ENCODE peak calls at places on chromosome 1, in seven cellular contexts. One of them, this sample, is unnamed.

GRCh38 chr1:180757657-180758056 is 125.8 kb downstream of the XPR1 start:
- DNase-seq in AG04449: no peak
- DNase-seq in H9: no peak
- DNase-seq in lower lobe of right lung: no peak
- DNase-seq in cardiac fibroblast: no peak
- DNase-seq in ovary: no peak
- DNase-seq in D721Med: no peak
- DNase-seq in this sample: no peak

GRCh38 chr1:210272666-210273065 is 40.1 kb downstream of the SERTAD4 start:
- DNase-seq in D721Med: no peak
- DNase-seq in H9: peak
- DNase-seq in cardiac fibroblast: no peak
- DNase-seq in AG04449: no peak
- DNase-seq in lower lobe of right lung: no peak
- DNase-seq in ovary: no peak
- DNase-seq in this sample: peak

GRCh38 chr1:96598416-96599168 is 123.0 kb upstream of the PTBP2 start:
- DNase-seq in cardiac fibroblast: peak
- DNase-seq in H9: no peak
- DNase-seq in D721Med: no peak
- DNase-seq in lower lobe of right lung: no peak
- DNase-seq in AG04449: no peak
- DNase-seq in ovary: no peak
- DNase-seq in this sample: peak

GRCh38 chr1:111441573-111442192 is 7.4 kb downstream of the WDR77 start:
- DNase-seq in cardiac fibroblast: peak
- DNase-seq in D721Med: no peak
- DNase-seq in AG04449: no peak
- DNase-seq in ovary: no peak
- DNase-seq in H9: peak
- DNase-seq in lower lobe of right lung: no peak
- DNase-seq in this sample: no peak

GRCh38 chr1:111656093-111657017 is 36.8 kb downstream of the RAP1A start:
- DNase-seq in ovary: no peak
- DNase-seq in AG04449: no peak
- DNase-seq in H9: no peak
- DNase-seq in lower lobe of right lung: no peak
- DNase-seq in D721Med: no peak
- DNase-seq in cardiac fibroblast: peak
- DNase-seq in this sample: peak

GRCh38 chr1:213615226-213615881 is 372.4 kb upstream of the PROX1 start:
- DNase-seq in D721Med: no peak
- DNase-seq in cardiac fibroblast: no peak
- DNase-seq in H9: no peak
- DNase-seq in AG04449: no peak
- DNase-seq in lower lobe of right lung: no peak
- DNase-seq in ovary: no peak
- DNase-seq in this sample: no peak

GRCh38 chr1:222769968-222770620 is 33.1 kb downstream of the FAM177B start:
- DNase-seq in lower lobe of right lung: no peak
- DNase-seq in H9: no peak
- DNase-seq in ovary: no peak
- DNase-seq in D721Med: no peak
- DNase-seq in AG04449: no peak
- DNase-seq in cardiac fibroblast: peak
- DNase-seq in this sample: peak

GRCh38 chr1:53138991-53139884 is 3.2 kb downstream of the SLC1A7 start:
- DNase-seq in H9: no peak
- DNase-seq in ovary: no peak
- DNase-seq in lower lobe of right lung: no peak
- DNase-seq in cardiac fibroblast: no peak
- DNase-seq in D721Med: no peak
- DNase-seq in AG04449: no peak
- DNase-seq in this sample: peak

GRCh38 chr1:230120949-230121381 is 53.9 kb downstream of the GALNT2 start:
- DNase-seq in H9: no peak
- DNase-seq in AG04449: no peak
- DNase-seq in D721Med: no peak
- DNase-seq in cardiac fibroblast: no peak
- DNase-seq in ovary: no peak
- DNase-seq in lower lobe of right lung: no peak
- DNase-seq in this sample: no peak

GRCh38 chr1:169726851-169727250 is 7.0 kb downstream of the SELE start:
- DNase-seq in ovary: no peak
- DNase-seq in H9: no peak
- DNase-seq in D721Med: no peak
- DNase-seq in AG04449: no peak
- DNase-seq in cardiac fibroblast: no peak
- DNase-seq in lower lobe of right lung: no peak
- DNase-seq in this sample: no peak

GRCh38 chr1:64687725-64688285 is 57.1 kb upstream of the RAVER2 start:
- DNase-seq in AG04449: no peak
- DNase-seq in lower lobe of right lung: peak
- DNase-seq in H9: no peak
- DNase-seq in ovary: peak
- DNase-seq in D721Med: no peak
- DNase-seq in cardiac fibroblast: peak
- DNase-seq in this sample: no peak

GRCh38 chr1:117569956-117570355 is 35.9 kb upstream of the TENT5C start:
- DNase-seq in cardiac fibroblast: no peak
- DNase-seq in H9: no peak
- DNase-seq in AG04449: no peak
- DNase-seq in lower lobe of right lung: no peak
- DNase-seq in ovary: no peak
- DNase-seq in D721Med: no peak
- DNase-seq in this sample: peak

GRCh38 chr1:16212251-16212961 is at the start of gene ARHGEF19:
- DNase-seq in D721Med: no peak
- DNase-seq in H9: peak
- DNase-seq in lower lobe of right lung: peak
- DNase-seq in cardiac fibroblast: no peak
- DNase-seq in AG04449: no peak
- DNase-seq in ovary: no peak
- DNase-seq in this sample: no peak

GRCh38 chr1:113141650-113142473 is 68.9 kb downstream of the LRIG2 start:
- DNase-seq in ovary: no peak
- DNase-seq in H9: no peak
- DNase-seq in D721Med: no peak
- DNase-seq in lower lobe of right lung: no peak
- DNase-seq in cardiac fibroblast: peak
- DNase-seq in AG04449: no peak
- DNase-seq in this sample: peak

DNA sequence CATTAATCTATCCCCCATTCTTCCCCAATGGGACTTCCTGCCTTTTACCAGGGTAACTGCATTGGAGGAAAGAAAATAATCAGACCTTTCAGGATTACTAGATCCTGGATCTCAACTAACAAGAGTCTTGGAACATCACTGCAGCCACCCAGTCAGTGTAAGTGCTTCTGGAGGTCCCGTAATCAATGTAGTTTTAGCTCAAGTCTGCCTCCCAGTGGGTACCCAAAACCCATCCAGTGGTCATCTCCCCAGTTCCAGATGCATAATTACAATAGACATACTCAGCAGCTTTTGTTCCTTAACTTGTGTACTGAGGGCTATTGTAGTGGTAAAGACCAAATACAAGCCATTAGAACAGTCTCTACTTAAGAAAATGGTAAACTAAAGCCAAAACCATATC is 319.1 kb downstream of the GPATCH2 start:
- DNase-seq in cardiac fibroblast: peak
- DNase-seq in AG04449: no peak
- DNase-seq in ovary: no peak
- DNase-seq in H9: peak
- DNase-seq in lower lobe of right lung: no peak
- DNase-seq in D721Med: no peak
- DNase-seq in this sample: peak
- TF ChIP-seq CTCF in cardiac fibroblast: peak
- TF ChIP-seq CTCF in AG04449: no peak
- TF ChIP-seq CTCF in ovary: no peak
- TF ChIP-seq CTCF in H9: peak
- TF ChIP-seq CTCF in lower lobe of right lung: no peak
- TF ChIP-seq CTCF in D721Med: peak
- TF ChIP-seq CTCF in this sample: peak

GRCh38 chr1:18288609-18289219 is 181.1 kb downstream of the IGSF21 start:
- DNase-seq in cardiac fibroblast: no peak
- DNase-seq in AG04449: no peak
- DNase-seq in D721Med: no peak
- DNase-seq in lower lobe of right lung: no peak
- DNase-seq in H9: no peak
- DNase-seq in ovary: no peak
- DNase-seq in this sample: no peak

GRCh38 chr1:18290740-18291412 is 183.3 kb downstream of the IGSF21 start:
- DNase-seq in cardiac fibroblast: no peak
- DNase-seq in H9: no peak
- DNase-seq in ovary: no peak
- DNase-seq in AG04449: no peak
- DNase-seq in lower lobe of right lung: no peak
- DNase-seq in D721Med: no peak
- DNase-seq in this sample: no peak

GRCh38 chr1:18292531-18292930 is 184.9 kb downstream of the IGSF21 start:
- DNase-seq in lower lobe of right lung: no peak
- DNase-seq in H9: no peak
- DNase-seq in ovary: no peak
- DNase-seq in D721Med: no peak
- DNase-seq in cardiac fibroblast: no peak
- DNase-seq in AG04449: no peak
- DNase-seq in this sample: no peak

GRCh38 chr1:18293291-18293690 is 185.7 kb downstream of the IGSF21 start:
- DNase-seq in cardiac fibroblast: no peak
- DNase-seq in D721Med: no peak
- DNase-seq in AG04449: no peak
- DNase-seq in H9: no peak
- DNase-seq in lower lobe of right lung: no peak
- DNase-seq in ovary: no peak
- DNase-seq in this sample: no peak

DNA sequence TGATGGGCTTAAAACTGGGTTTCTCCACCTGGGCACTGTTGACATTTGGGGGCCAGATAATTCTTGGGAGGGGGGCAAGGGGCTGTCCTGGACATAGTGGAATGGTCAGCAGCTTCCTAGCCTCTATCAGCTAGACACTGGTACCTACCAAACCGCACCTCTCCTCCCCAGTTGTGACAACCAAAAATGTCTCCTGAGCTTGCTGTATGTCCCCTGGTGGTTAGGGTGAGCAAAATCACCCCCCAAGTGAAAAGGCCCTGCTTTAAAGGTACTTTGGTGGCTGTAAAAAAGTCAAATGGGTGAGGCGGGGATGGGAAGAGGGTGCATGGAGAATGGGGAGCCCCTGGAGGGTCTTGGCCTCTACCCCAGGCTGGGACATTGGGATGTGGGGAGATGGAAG is 182.0 kb downstream of the IGSF21 start:
- DNase-seq in D721Med: no peak
- DNase-seq in H9: no peak
- DNase-seq in AG04449: no peak
- DNase-seq in ovary: no peak
- DNase-seq in cardiac fibroblast: no peak
- DNase-seq in lower lobe of right lung: no peak
- DNase-seq in this sample: no peak
- TF ChIP-seq CTCF in D721Med: no peak
- TF ChIP-seq CTCF in H9: peak
- TF ChIP-seq CTCF in AG04449: no peak
- TF ChIP-seq CTCF in ovary: no peak
- TF ChIP-seq CTCF in cardiac fibroblast: no peak
- TF ChIP-seq CTCF in lower lobe of right lung: no peak
- TF ChIP-seq CTCF in this sample: no peak

DNA sequence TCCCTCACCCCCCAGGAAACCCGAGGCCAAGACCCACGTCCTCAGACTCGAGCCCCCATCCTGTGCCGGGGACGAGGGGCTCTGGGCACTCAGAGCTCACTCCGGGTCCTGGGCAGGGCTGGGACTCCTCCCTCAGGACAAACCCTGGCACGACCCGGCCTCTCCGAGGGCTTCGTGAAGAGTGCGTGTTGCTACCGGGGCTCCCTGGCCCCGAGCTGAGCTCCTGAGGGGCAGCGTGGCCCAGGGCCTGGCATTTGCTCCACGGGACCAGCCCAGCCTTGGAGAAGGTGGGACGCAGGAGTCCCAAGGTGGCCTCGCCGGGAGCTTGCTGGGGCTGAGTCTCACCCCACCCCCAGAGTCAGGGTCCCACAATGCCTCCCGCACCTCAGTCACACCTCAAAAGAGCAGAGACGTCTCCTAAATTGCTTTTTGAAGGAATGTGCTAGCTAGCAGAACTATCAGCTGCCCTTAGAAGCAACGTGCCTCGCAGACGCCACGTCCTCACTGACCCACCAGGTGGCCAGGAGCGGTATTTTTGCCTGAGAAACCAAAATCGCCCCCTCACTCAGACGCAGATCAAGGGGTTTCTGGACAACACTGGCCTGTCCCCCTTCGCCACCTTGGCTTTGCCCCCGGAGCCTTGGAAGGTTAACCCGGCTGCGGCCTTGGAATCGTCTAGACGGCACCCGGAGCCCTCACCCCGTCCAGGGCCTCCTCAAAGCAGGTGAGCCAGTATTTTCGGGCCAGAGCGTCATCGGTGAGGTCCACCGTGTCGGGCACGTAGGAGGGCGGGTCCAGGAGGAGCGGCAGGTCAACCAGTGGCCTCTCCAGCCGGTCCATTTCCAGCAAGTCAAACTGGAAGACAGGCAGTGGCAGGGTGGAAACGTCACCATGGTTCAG is 11.3 kb downstream of the PANK4 start:
- DNase-seq in H9: no peak
- DNase-seq in D721Med: no peak
- DNase-seq in ovary: no peak
- DNase-seq in AG04449: no peak
- DNase-seq in cardiac fibroblast: no peak
- DNase-seq in lower lobe of right lung: no peak
- DNase-seq in this sample: no peak
- TF ChIP-seq CTCF in H9: peak
- TF ChIP-seq CTCF in D721Med: no peak
- TF ChIP-seq CTCF in ovary: no peak
- TF ChIP-seq CTCF in AG04449: no peak
- TF ChIP-seq CTCF in cardiac fibroblast: peak
- TF ChIP-seq CTCF in lower lobe of right lung: no peak
- TF ChIP-seq CTCF in this sample: peak

GRCh38 chr1:228095938-228096337 is 7.2 kb downstream of the C1orf35 start:
- DNase-seq in AG04449: no peak
- DNase-seq in cardiac fibroblast: no peak
- DNase-seq in H9: peak
- DNase-seq in ovary: no peak
- DNase-seq in D721Med: peak
- DNase-seq in lower lobe of right lung: no peak
- DNase-seq in this sample: no peak

GRCh38 chr1:228098323-228098931 is 4.7 kb downstream of the C1orf35 start:
- DNase-seq in lower lobe of right lung: no peak
- DNase-seq in cardiac fibroblast: no peak
- DNase-seq in AG04449: no peak
- DNase-seq in D721Med: peak
- DNase-seq in ovary: no peak
- DNase-seq in H9: peak
- DNase-seq in this sample: no peak

GRCh38 chr1:228099331-228099732 is 3.8 kb downstream of the C1orf35 start:
- DNase-seq in AG04449: no peak
- DNase-seq in cardiac fibroblast: no peak
- DNase-seq in H9: peak
- DNase-seq in D721Med: peak
- DNase-seq in ovary: no peak
- DNase-seq in lower lobe of right lung: no peak
- DNase-seq in this sample: no peak

GRCh38 chr1:228096416-228097332 is 6.5 kb downstream of the C1orf35 start:
- DNase-seq in D721Med: peak
- DNase-seq in ovary: no peak
- DNase-seq in H9: peak
- DNase-seq in lower lobe of right lung: no peak
- DNase-seq in AG04449: no peak
- DNase-seq in cardiac fibroblast: no peak
- DNase-seq in this sample: no peak

GRCh38 chr1:228097333-228098081 is 5.6 kb downstream of the C1orf35 start:
- DNase-seq in ovary: no peak
- DNase-seq in H9: peak
- DNase-seq in lower lobe of right lung: no peak
- DNase-seq in D721Med: peak
- DNase-seq in cardiac fibroblast: no peak
- DNase-seq in AG04449: no peak
- DNase-seq in this sample: no peak
- TF ChIP-seq CTCF in ovary: no peak
- TF ChIP-seq CTCF in H9: no peak
- TF ChIP-seq CTCF in lower lobe of right lung: no peak
- TF ChIP-seq CTCF in D721Med: no peak
- TF ChIP-seq CTCF in cardiac fibroblast: no peak
- TF ChIP-seq CTCF in AG04449: no peak
- TF ChIP-seq CTCF in this sample: no peak